ENCODE peak calls at places on chromosomes 3 and 15, in seven cellular contexts. One of them, this sample, is unnamed.

GRCh38 chr3:128605091-128606046 is 45.2 kb downstream of the RPN1 start:
- DNase-seq in cardiac fibroblast: no peak
- DNase-seq in psoas muscle: no peak
- DNase-seq in colonic mucosa: no peak
- DNase-seq in cardiac muscle cell: no peak
- DNase-seq in bronchial epithelial cell: no peak
- DNase-seq in Peyer's patch: no peak
- DNase-seq in this sample: no peak

GRCh38 chr15:49421991-49422390 is 1.1 kb upstream of the FGF7 start:
- DNase-seq in cardiac fibroblast: peak
- DNase-seq in psoas muscle: peak
- DNase-seq in colonic mucosa: peak
- DNase-seq in cardiac muscle cell: peak
- DNase-seq in bronchial epithelial cell: peak
- DNase-seq in Peyer's patch: peak
- DNase-seq in this sample: peak

GRCh38 chr3:149216195-149216869 is 5.3 kb downstream of the CP start:
- DNase-seq in cardiac fibroblast: no peak
- DNase-seq in psoas muscle: no peak
- DNase-seq in colonic mucosa: peak
- DNase-seq in cardiac muscle cell: peak
- DNase-seq in bronchial epithelial cell: peak
- DNase-seq in Peyer's patch: no peak
- DNase-seq in this sample: peak

GRCh38 chr15:65409284-65409631 is 13.5 kb downstream of the IGDCC4 start:
- DNase-seq in cardiac fibroblast: peak
- DNase-seq in psoas muscle: no peak
- DNase-seq in colonic mucosa: no peak
- DNase-seq in cardiac muscle cell: peak
- DNase-seq in bronchial epithelial cell: peak
- DNase-seq in Peyer's patch: no peak
- DNase-seq in this sample: peak

GRCh38 chr15:70767668-70768067 is 4.3 kb upstream of the UACA start:
- DNase-seq in cardiac fibroblast: no peak
- DNase-seq in psoas muscle: no peak
- DNase-seq in colonic mucosa: no peak
- DNase-seq in cardiac muscle cell: no peak
- DNase-seq in bronchial epithelial cell: no peak
- DNase-seq in Peyer's patch: no peak
- DNase-seq in this sample: no peak

GRCh38 chr3:161163297-161163696 is 57.8 kb upstream of the NMD3 start:
- DNase-seq in cardiac fibroblast: peak
- DNase-seq in psoas muscle: no peak
- DNase-seq in colonic mucosa: no peak
- DNase-seq in cardiac muscle cell: peak
- DNase-seq in bronchial epithelial cell: peak
- DNase-seq in Peyer's patch: no peak
- DNase-seq in this sample: peak

GRCh38 chr15:99123706-99124451 is 19.0 kb downstream of the SYNM start:
- DNase-seq in cardiac fibroblast: peak
- DNase-seq in psoas muscle: peak
- DNase-seq in colonic mucosa: peak
- DNase-seq in cardiac muscle cell: peak
- DNase-seq in bronchial epithelial cell: peak
- DNase-seq in Peyer's patch: peak
- DNase-seq in this sample: peak

GRCh38 chr15:47675735-47676134 is 41.6 kb upstream of the SEMA6D start:
- DNase-seq in cardiac fibroblast: no peak
- DNase-seq in psoas muscle: no peak
- DNase-seq in colonic mucosa: no peak
- DNase-seq in cardiac muscle cell: no peak
- DNase-seq in bronchial epithelial cell: no peak
- DNase-seq in Peyer's patch: no peak
- DNase-seq in this sample: no peak

GRCh38 chr3:152505926-152506325 is 237.2 kb downstream of the MBNL1 start:
- DNase-seq in cardiac fibroblast: no peak
- DNase-seq in psoas muscle: no peak
- DNase-seq in colonic mucosa: no peak
- DNase-seq in cardiac muscle cell: no peak
- DNase-seq in bronchial epithelial cell: no peak
- DNase-seq in Peyer's patch: no peak
- DNase-seq in this sample: no peak

GRCh38 chr3:64214002-64214696 is 11.1 kb downstream of the PRICKLE2 start:
- DNase-seq in cardiac fibroblast: peak
- DNase-seq in psoas muscle: peak
- DNase-seq in colonic mucosa: peak
- DNase-seq in cardiac muscle cell: peak
- DNase-seq in bronchial epithelial cell: peak
- DNase-seq in Peyer's patch: peak
- DNase-seq in this sample: peak

GRCh38 chr3:9402410-9403228 is 5.2 kb downstream of the SETD5 start:
- DNase-seq in cardiac fibroblast: peak
- DNase-seq in psoas muscle: no peak
- DNase-seq in colonic mucosa: peak
- DNase-seq in cardiac muscle cell: peak
- DNase-seq in bronchial epithelial cell: no peak
- DNase-seq in Peyer's patch: peak
- DNase-seq in this sample: peak

GRCh38 chr15:85878866-85879265 is 84.1 kb upstream of the KLHL25 start:
- DNase-seq in cardiac fibroblast: no peak
- DNase-seq in psoas muscle: no peak
- DNase-seq in colonic mucosa: no peak
- DNase-seq in cardiac muscle cell: no peak
- DNase-seq in bronchial epithelial cell: peak
- DNase-seq in Peyer's patch: no peak
- DNase-seq in this sample: peak

GRCh38 chr3:164418426-164418825 is 659.9 kb downstream of the SI start:
- DNase-seq in cardiac fibroblast: no peak
- DNase-seq in psoas muscle: no peak
- DNase-seq in colonic mucosa: peak
- DNase-seq in cardiac muscle cell: no peak
- DNase-seq in bronchial epithelial cell: no peak
- DNase-seq in Peyer's patch: no peak
- DNase-seq in this sample: no peak

GRCh38 chr3:114333180-114333922 is 39.5 kb downstream of the TIGIT start:
- DNase-seq in cardiac fibroblast: peak
- DNase-seq in psoas muscle: no peak
- DNase-seq in colonic mucosa: no peak
- DNase-seq in cardiac muscle cell: peak
- DNase-seq in bronchial epithelial cell: no peak
- DNase-seq in Peyer's patch: no peak
- DNase-seq in this sample: peak

GRCh38 chr15:37880009-37880834 is 54.2 kb upstream of the TMCO5A start:
- DNase-seq in cardiac fibroblast: peak
- DNase-seq in psoas muscle: no peak
- DNase-seq in colonic mucosa: no peak
- DNase-seq in cardiac muscle cell: peak
- DNase-seq in bronchial epithelial cell: peak
- DNase-seq in Peyer's patch: no peak
- DNase-seq in this sample: peak

GRCh38 chr3:133856316-133856715 is 39.4 kb downstream of the RAB6B start:
- DNase-seq in cardiac fibroblast: peak
- DNase-seq in psoas muscle: no peak
- DNase-seq in colonic mucosa: no peak
- DNase-seq in cardiac muscle cell: peak
- DNase-seq in bronchial epithelial cell: no peak
- DNase-seq in Peyer's patch: no peak
- DNase-seq in this sample: peak

GRCh38 chr3:21750291-21750690 is 719 bp downstream of the ZNF385D start:
- DNase-seq in cardiac fibroblast: peak
- DNase-seq in psoas muscle: no peak
- DNase-seq in colonic mucosa: no peak
- DNase-seq in cardiac muscle cell: peak
- DNase-seq in bronchial epithelial cell: peak
- DNase-seq in Peyer's patch: no peak
- DNase-seq in this sample: peak

GRCh38 chr15:92845109-92845508 is 55.0 kb upstream of the CHD2 start:
- DNase-seq in cardiac fibroblast: peak
- DNase-seq in psoas muscle: no peak
- DNase-seq in colonic mucosa: no peak
- DNase-seq in cardiac muscle cell: peak
- DNase-seq in bronchial epithelial cell: peak
- DNase-seq in Peyer's patch: no peak
- DNase-seq in this sample: peak

GRCh38 chr3:112445839-112446238 is 53.4 kb downstream of the BTLA start:
- DNase-seq in cardiac fibroblast: peak
- DNase-seq in psoas muscle: no peak
- DNase-seq in colonic mucosa: no peak
- DNase-seq in cardiac muscle cell: peak
- DNase-seq in bronchial epithelial cell: no peak
- DNase-seq in Peyer's patch: no peak
- DNase-seq in this sample: peak

GRCh38 chr3:112446343-112446742 is 52.9 kb downstream of the BTLA start:
- DNase-seq in cardiac fibroblast: peak
- DNase-seq in psoas muscle: no peak
- DNase-seq in colonic mucosa: no peak
- DNase-seq in cardiac muscle cell: peak
- DNase-seq in bronchial epithelial cell: no peak
- DNase-seq in Peyer's patch: no peak
- DNase-seq in this sample: peak

GRCh38 chr3:112454098-112454884 is 45.0 kb downstream of the BTLA start:
- DNase-seq in cardiac fibroblast: no peak
- DNase-seq in psoas muscle: no peak
- DNase-seq in colonic mucosa: no peak
- DNase-seq in cardiac muscle cell: peak
- DNase-seq in bronchial epithelial cell: no peak
- DNase-seq in Peyer's patch: no peak
- DNase-seq in this sample: no peak

DNA sequence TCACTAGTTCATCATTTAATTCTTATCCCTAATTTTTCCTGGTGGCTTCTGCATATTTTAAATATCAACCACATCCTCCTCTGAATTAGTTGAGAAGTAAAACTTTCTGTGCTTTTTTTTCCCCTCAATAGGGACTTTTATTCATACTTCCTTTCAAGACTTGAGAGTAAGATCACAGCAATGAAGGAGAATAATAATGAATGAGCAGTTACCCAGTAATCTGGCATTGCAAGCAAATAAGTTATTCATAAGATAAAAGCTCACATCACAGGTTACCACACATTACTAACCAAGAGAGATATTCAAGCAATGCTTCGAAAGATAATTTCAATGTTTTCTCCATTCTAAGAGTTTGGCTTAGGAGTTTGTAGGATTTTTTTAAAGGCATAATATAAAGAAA is 50.3 kb downstream of the BTLA start:
- DNase-seq in cardiac fibroblast: peak
- DNase-seq in psoas muscle: no peak
- DNase-seq in colonic mucosa: no peak
- DNase-seq in cardiac muscle cell: peak
- DNase-seq in bronchial epithelial cell: no peak
- DNase-seq in Peyer's patch: no peak
- DNase-seq in this sample: peak
- TF ChIP-seq CTCF in cardiac fibroblast: no peak
- TF ChIP-seq CTCF in psoas muscle: no peak
- TF ChIP-seq CTCF in colonic mucosa: no peak
- TF ChIP-seq CTCF in cardiac muscle cell: no peak
- TF ChIP-seq CTCF in bronchial epithelial cell: no peak
- TF ChIP-seq CTCF in Peyer's patch: no peak
- TF ChIP-seq CTCF in this sample: no peak

GRCh38 chr3:169145551-169145950 is 518.0 kb downstream of the MECOM start:
- DNase-seq in cardiac fibroblast: peak
- DNase-seq in psoas muscle: no peak
- DNase-seq in colonic mucosa: no peak
- DNase-seq in cardiac muscle cell: no peak
- DNase-seq in bronchial epithelial cell: peak
- DNase-seq in Peyer's patch: no peak
- DNase-seq in this sample: no peak

GRCh38 chr3:169144691-169145090 is 518.8 kb downstream of the MECOM start:
- DNase-seq in cardiac fibroblast: peak
- DNase-seq in psoas muscle: no peak
- DNase-seq in colonic mucosa: no peak
- DNase-seq in cardiac muscle cell: peak
- DNase-seq in bronchial epithelial cell: peak
- DNase-seq in Peyer's patch: no peak
- DNase-seq in this sample: peak

GRCh38 chr3:169146866-169147245 is 516.7 kb downstream of the MECOM start:
- DNase-seq in cardiac fibroblast: peak
- DNase-seq in psoas muscle: no peak
- DNase-seq in colonic mucosa: peak
- DNase-seq in cardiac muscle cell: no peak
- DNase-seq in bronchial epithelial cell: peak
- DNase-seq in Peyer's patch: no peak
- DNase-seq in this sample: no peak

GRCh38 chr3:169147246-169148008 is 516.1 kb downstream of the MECOM start:
- DNase-seq in cardiac fibroblast: peak
- DNase-seq in psoas muscle: peak
- DNase-seq in colonic mucosa: peak
- DNase-seq in cardiac muscle cell: peak
- DNase-seq in bronchial epithelial cell: peak
- DNase-seq in Peyer's patch: peak
- DNase-seq in this sample: peak

DNA sequence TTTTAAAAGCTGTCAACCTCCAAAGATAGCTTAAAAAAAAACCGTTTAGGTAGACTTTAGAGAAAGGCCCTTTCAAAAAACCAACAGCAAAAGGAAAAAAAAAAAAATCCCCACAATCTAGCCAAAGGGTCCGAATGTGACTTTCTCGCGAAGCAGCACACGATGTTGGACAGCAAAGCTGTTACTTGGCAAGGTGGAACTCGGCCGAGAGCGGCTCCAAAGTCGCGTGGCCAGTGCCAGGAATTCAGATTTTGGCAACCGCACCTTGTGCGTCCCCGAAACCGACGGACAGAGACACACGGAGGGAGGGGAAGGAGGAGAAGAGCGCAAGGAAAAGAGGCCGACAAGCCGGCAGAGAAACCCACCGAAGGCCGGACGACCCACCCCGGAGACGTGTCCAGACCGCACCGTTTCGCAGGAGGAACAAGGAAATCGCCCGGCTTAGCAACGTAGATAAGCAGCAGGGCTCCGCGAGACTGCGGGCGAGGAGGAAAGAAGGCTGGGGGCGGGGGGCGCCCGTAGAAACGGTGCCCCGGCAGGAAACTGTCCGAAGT is 517.3 kb downstream of the MECOM start:
- DNase-seq in cardiac fibroblast: peak
- DNase-seq in psoas muscle: peak
- DNase-seq in colonic mucosa: peak
- DNase-seq in cardiac muscle cell: peak
- DNase-seq in bronchial epithelial cell: peak
- DNase-seq in Peyer's patch: peak
- DNase-seq in this sample: peak
- H3K4me3 ChIP-seq in cardiac fibroblast: peak
- H3K4me3 ChIP-seq in psoas muscle: peak
- H3K4me3 ChIP-seq in colonic mucosa: peak
- H3K4me3 ChIP-seq in cardiac muscle cell: peak
- H3K4me3 ChIP-seq in bronchial epithelial cell: peak
- H3K4me3 ChIP-seq in Peyer's patch: peak
- H3K4me3 ChIP-seq in this sample: peak

GRCh38 chr3:159989973-159990846 is 1.6 kb downstream of the IL12A start:
- DNase-seq in cardiac fibroblast: no peak
- DNase-seq in psoas muscle: no peak
- DNase-seq in colonic mucosa: no peak
- DNase-seq in cardiac muscle cell: no peak
- DNase-seq in bronchial epithelial cell: no peak
- DNase-seq in Peyer's patch: no peak
- DNase-seq in this sample: no peak
- TF ChIP-seq CTCF in cardiac fibroblast: no peak
- TF ChIP-seq CTCF in psoas muscle: no peak
- TF ChIP-seq CTCF in colonic mucosa: no peak
- TF ChIP-seq CTCF in cardiac muscle cell: peak
- TF ChIP-seq CTCF in bronchial epithelial cell: no peak
- TF ChIP-seq CTCF in Peyer's patch: no peak
- TF ChIP-seq CTCF in this sample: no peak

GRCh38 chr3:132350814-132351213 is 33.6 kb downstream of the ACP3 start:
- DNase-seq in cardiac fibroblast: no peak
- DNase-seq in psoas muscle: no peak
- DNase-seq in colonic mucosa: no peak
- DNase-seq in cardiac muscle cell: no peak
- DNase-seq in bronchial epithelial cell: no peak
- DNase-seq in Peyer's patch: no peak
- DNase-seq in this sample: no peak
- H3K4me3 ChIP-seq in cardiac fibroblast: no peak
- H3K4me3 ChIP-seq in psoas muscle: no peak
- H3K4me3 ChIP-seq in colonic mucosa: no peak
- H3K4me3 ChIP-seq in cardiac muscle cell: no peak
- H3K4me3 ChIP-seq in bronchial epithelial cell: no peak
- H3K4me3 ChIP-seq in Peyer's patch: no peak
- H3K4me3 ChIP-seq in this sample: no peak

This sample was measured in fibroblast of pulmonary artery.